ENCODE peak calls at places on chromosomes 11 and 22, in seven cellular contexts. One of them, this sample, is unnamed.

GRCh38 chr11:10844816-10845215 is 13.0 kb downstream of the ZBED5 start:
- DNase-seq in M059J: no peak
- DNase-seq in stimulated activated naive B cell treated with anti-CD40 and anti-IgM and Interleukin-4, amounts not matched to agents 10 μg/mL and 1 μg/mL and 100 μg/mL, for 72 hours: no peak
- DNase-seq in mucosa of gallbladder: no peak
- DNase-seq in activated gamma-delta T cell treated with Interleukin-2 at 50 U/mL for 16 hours: no peak
- DNase-seq in activated naive CD8-positive, alpha-beta T cell treated with anti-CD3 and anti-CD28 coated beads, Interleukin-2, amount 50 U/mL, for 24 hours: no peak
- DNase-seq in amygdala: no peak
- DNase-seq in this sample: no peak

GRCh38 chr11:111372538-111372937 is 6.5 kb downstream of the POU2AF1 start:
- DNase-seq in M059J: no peak
- DNase-seq in stimulated activated naive B cell treated with anti-CD40 and anti-IgM and Interleukin-4, amounts not matched to agents 10 μg/mL and 1 μg/mL and 100 μg/mL, for 72 hours: no peak
- DNase-seq in activated naive CD8-positive, alpha-beta T cell treated with anti-CD3 and anti-CD28 coated beads, Interleukin-2, amount 50 U/mL, for 24 hours: no peak
- DNase-seq in activated gamma-delta T cell treated with Interleukin-2 at 50 U/mL for 16 hours: no peak
- DNase-seq in mucosa of gallbladder: no peak
- DNase-seq in amygdala: no peak
- DNase-seq in this sample: no peak

GRCh38 chr11:72349616-72350218 is 84.6 kb downstream of the CLPB start:
- DNase-seq in stimulated activated naive B cell treated with anti-CD40 and anti-IgM and Interleukin-4, amounts not matched to agents 10 μg/mL and 1 μg/mL and 100 μg/mL, for 72 hours: no peak
- DNase-seq in mucosa of gallbladder: peak; percentile 10
- DNase-seq in amygdala: no peak
- DNase-seq in activated naive CD8-positive, alpha-beta T cell treated with anti-CD3 and anti-CD28 coated beads, Interleukin-2, amount 50 U/mL, for 24 hours: no peak
- DNase-seq in activated gamma-delta T cell treated with Interleukin-2 at 50 U/mL for 16 hours: no peak
- DNase-seq in M059J: no peak
- DNase-seq in this sample: no peak

GRCh38 chr11:12430912-12431311 is 53.5 kb downstream of the PARVA start:
- DNase-seq in mucosa of gallbladder: peak; percentile 64
- DNase-seq in activated naive CD8-positive, alpha-beta T cell treated with anti-CD3 and anti-CD28 coated beads, Interleukin-2, amount 50 U/mL, for 24 hours: no peak
- DNase-seq in amygdala: no peak
- DNase-seq in stimulated activated naive B cell treated with anti-CD40 and anti-IgM and Interleukin-4, amounts not matched to agents 10 μg/mL and 1 μg/mL and 100 μg/mL, for 72 hours: no peak
- DNase-seq in M059J: peak; percentile 86
- DNase-seq in activated gamma-delta T cell treated with Interleukin-2 at 50 U/mL for 16 hours: no peak
- DNase-seq in this sample: no peak

GRCh38 chr11:1827095-1827797 is 7.5 kb upstream of the SYT8 start:
- DNase-seq in stimulated activated naive B cell treated with anti-CD40 and anti-IgM and Interleukin-4, amounts not matched to agents 10 μg/mL and 1 μg/mL and 100 μg/mL, for 72 hours: no peak
- DNase-seq in activated gamma-delta T cell treated with Interleukin-2 at 50 U/mL for 16 hours: no peak
- DNase-seq in activated naive CD8-positive, alpha-beta T cell treated with anti-CD3 and anti-CD28 coated beads, Interleukin-2, amount 50 U/mL, for 24 hours: no peak
- DNase-seq in M059J: peak; percentile 96
- DNase-seq in mucosa of gallbladder: peak; percentile 86
- DNase-seq in amygdala: no peak
- DNase-seq in this sample: no peak

GRCh38 chr11:76605338-76606074 is 65.0 kb downstream of the LRRC32 start:
- DNase-seq in stimulated activated naive B cell treated with anti-CD40 and anti-IgM and Interleukin-4, amounts not matched to agents 10 μg/mL and 1 μg/mL and 100 μg/mL, for 72 hours: no peak
- DNase-seq in M059J: no peak
- DNase-seq in amygdala: no peak
- DNase-seq in mucosa of gallbladder: no peak
- DNase-seq in activated naive CD8-positive, alpha-beta T cell treated with anti-CD3 and anti-CD28 coated beads, Interleukin-2, amount 50 U/mL, for 24 hours: no peak
- DNase-seq in activated gamma-delta T cell treated with Interleukin-2 at 50 U/mL for 16 hours: no peak
- DNase-seq in this sample: no peak

GRCh38 chr11:63840356-63841060 is 1.6 kb downstream of the MARK2 start:
- DNase-seq in amygdala: no peak
- DNase-seq in stimulated activated naive B cell treated with anti-CD40 and anti-IgM and Interleukin-4, amounts not matched to agents 10 μg/mL and 1 μg/mL and 100 μg/mL, for 72 hours: no peak
- DNase-seq in activated naive CD8-positive, alpha-beta T cell treated with anti-CD3 and anti-CD28 coated beads, Interleukin-2, amount 50 U/mL, for 24 hours: no peak
- DNase-seq in M059J: no peak
- DNase-seq in mucosa of gallbladder: no peak
- DNase-seq in activated gamma-delta T cell treated with Interleukin-2 at 50 U/mL for 16 hours: no peak
- DNase-seq in this sample: no peak

GRCh38 chr11:46769636-46770221 is 50.7 kb downstream of the F2 start:
- DNase-seq in amygdala: no peak
- DNase-seq in M059J: no peak
- DNase-seq in mucosa of gallbladder: no peak
- DNase-seq in stimulated activated naive B cell treated with anti-CD40 and anti-IgM and Interleukin-4, amounts not matched to agents 10 μg/mL and 1 μg/mL and 100 μg/mL, for 72 hours: no peak
- DNase-seq in activated gamma-delta T cell treated with Interleukin-2 at 50 U/mL for 16 hours: no peak
- DNase-seq in activated naive CD8-positive, alpha-beta T cell treated with anti-CD3 and anti-CD28 coated beads, Interleukin-2, amount 50 U/mL, for 24 hours: no peak
- DNase-seq in this sample: no peak

GRCh38 chr11:55263081-55263480 is 1.1 kb downstream of the TRIM48 start:
- DNase-seq in stimulated activated naive B cell treated with anti-CD40 and anti-IgM and Interleukin-4, amounts not matched to agents 10 μg/mL and 1 μg/mL and 100 μg/mL, for 72 hours: no peak
- DNase-seq in activated naive CD8-positive, alpha-beta T cell treated with anti-CD3 and anti-CD28 coated beads, Interleukin-2, amount 50 U/mL, for 24 hours: no peak
- DNase-seq in M059J: no peak
- DNase-seq in amygdala: no peak
- DNase-seq in mucosa of gallbladder: no peak
- DNase-seq in activated gamma-delta T cell treated with Interleukin-2 at 50 U/mL for 16 hours: no peak
- DNase-seq in this sample: no peak

GRCh38 chr22:43269325-43270040 is 73.7 kb downstream of the SCUBE1 start:
- DNase-seq in activated gamma-delta T cell treated with Interleukin-2 at 50 U/mL for 16 hours: no peak
- DNase-seq in activated naive CD8-positive, alpha-beta T cell treated with anti-CD3 and anti-CD28 coated beads, Interleukin-2, amount 50 U/mL, for 24 hours: no peak
- DNase-seq in mucosa of gallbladder: no peak
- DNase-seq in amygdala: no peak
- DNase-seq in stimulated activated naive B cell treated with anti-CD40 and anti-IgM and Interleukin-4, amounts not matched to agents 10 μg/mL and 1 μg/mL and 100 μg/mL, for 72 hours: no peak
- DNase-seq in M059J: no peak
- DNase-seq in this sample: no peak

GRCh38 chr11:12963789-12964536 is 45.2 kb upstream of the RASSF10 start:
- DNase-seq in mucosa of gallbladder: peak; percentile 70
- DNase-seq in amygdala: peak; percentile 34
- DNase-seq in activated gamma-delta T cell treated with Interleukin-2 at 50 U/mL for 16 hours: peak; percentile 51
- DNase-seq in M059J: peak; percentile 65
- DNase-seq in activated naive CD8-positive, alpha-beta T cell treated with anti-CD3 and anti-CD28 coated beads, Interleukin-2, amount 50 U/mL, for 24 hours: peak; percentile 63
- DNase-seq in stimulated activated naive B cell treated with anti-CD40 and anti-IgM and Interleukin-4, amounts not matched to agents 10 μg/mL and 1 μg/mL and 100 μg/mL, for 72 hours: peak; percentile 40
- DNase-seq in this sample: peak; percentile 68

GRCh38 chr11:115256326-115257197 is 247.7 kb downstream of the CADM1 start:
- DNase-seq in M059J: no peak
- DNase-seq in activated naive CD8-positive, alpha-beta T cell treated with anti-CD3 and anti-CD28 coated beads, Interleukin-2, amount 50 U/mL, for 24 hours: no peak
- DNase-seq in amygdala: no peak
- DNase-seq in mucosa of gallbladder: no peak
- DNase-seq in activated gamma-delta T cell treated with Interleukin-2 at 50 U/mL for 16 hours: peak; percentile 11
- DNase-seq in stimulated activated naive B cell treated with anti-CD40 and anti-IgM and Interleukin-4, amounts not matched to agents 10 μg/mL and 1 μg/mL and 100 μg/mL, for 72 hours: no peak
- DNase-seq in this sample: no peak

GRCh38 chr22:36953239-36954080 is 40.0 kb downstream of the CSF2RB start:
- DNase-seq in mucosa of gallbladder: no peak
- DNase-seq in activated gamma-delta T cell treated with Interleukin-2 at 50 U/mL for 16 hours: no peak
- DNase-seq in M059J: no peak
- DNase-seq in activated naive CD8-positive, alpha-beta T cell treated with anti-CD3 and anti-CD28 coated beads, Interleukin-2, amount 50 U/mL, for 24 hours: no peak
- DNase-seq in stimulated activated naive B cell treated with anti-CD40 and anti-IgM and Interleukin-4, amounts not matched to agents 10 μg/mL and 1 μg/mL and 100 μg/mL, for 72 hours: no peak
- DNase-seq in amygdala: no peak
- DNase-seq in this sample: no peak

GRCh38 chr11:35148163-35148562 is 9.2 kb downstream of the CD44 start:
- DNase-seq in activated gamma-delta T cell treated with Interleukin-2 at 50 U/mL for 16 hours: no peak
- DNase-seq in activated naive CD8-positive, alpha-beta T cell treated with anti-CD3 and anti-CD28 coated beads, Interleukin-2, amount 50 U/mL, for 24 hours: peak; percentile 52
- DNase-seq in mucosa of gallbladder: no peak
- DNase-seq in amygdala: no peak
- DNase-seq in stimulated activated naive B cell treated with anti-CD40 and anti-IgM and Interleukin-4, amounts not matched to agents 10 μg/mL and 1 μg/mL and 100 μg/mL, for 72 hours: no peak
- DNase-seq in M059J: peak; percentile 11
- DNase-seq in this sample: no peak

GRCh38 chr11:12157241-12157661 is 46.9 kb downstream of the MICAL2 start:
- DNase-seq in M059J: peak; percentile 93
- DNase-seq in activated gamma-delta T cell treated with Interleukin-2 at 50 U/mL for 16 hours: no peak
- DNase-seq in activated naive CD8-positive, alpha-beta T cell treated with anti-CD3 and anti-CD28 coated beads, Interleukin-2, amount 50 U/mL, for 24 hours: no peak
- DNase-seq in mucosa of gallbladder: no peak
- DNase-seq in stimulated activated naive B cell treated with anti-CD40 and anti-IgM and Interleukin-4, amounts not matched to agents 10 μg/mL and 1 μg/mL and 100 μg/mL, for 72 hours: no peak
- DNase-seq in amygdala: no peak
- DNase-seq in this sample: no peak

GRCh38 chr22:36470162-36470993 is 11.1 kb downstream of the TXN2 start:
- DNase-seq in activated naive CD8-positive, alpha-beta T cell treated with anti-CD3 and anti-CD28 coated beads, Interleukin-2, amount 50 U/mL, for 24 hours: peak; percentile 79
- DNase-seq in stimulated activated naive B cell treated with anti-CD40 and anti-IgM and Interleukin-4, amounts not matched to agents 10 μg/mL and 1 μg/mL and 100 μg/mL, for 72 hours: peak; percentile 67
- DNase-seq in amygdala: peak; percentile 58
- DNase-seq in activated gamma-delta T cell treated with Interleukin-2 at 50 U/mL for 16 hours: peak; percentile 82
- DNase-seq in M059J: peak; percentile 83
- DNase-seq in mucosa of gallbladder: peak; percentile 89
- DNase-seq in this sample: peak; percentile 38

GRCh38 chr22:50507991-50508884 is at the start of gene NCAPH2:
- DNase-seq in stimulated activated naive B cell treated with anti-CD40 and anti-IgM and Interleukin-4, amounts not matched to agents 10 μg/mL and 1 μg/mL and 100 μg/mL, for 72 hours: peak; percentile 96
- DNase-seq in M059J: peak; percentile 89
- DNase-seq in activated naive CD8-positive, alpha-beta T cell treated with anti-CD3 and anti-CD28 coated beads, Interleukin-2, amount 50 U/mL, for 24 hours: peak; percentile 99
- DNase-seq in amygdala: peak; percentile 97
- DNase-seq in activated gamma-delta T cell treated with Interleukin-2 at 50 U/mL for 16 hours: peak; percentile 97
- DNase-seq in mucosa of gallbladder: peak; percentile 97
- DNase-seq in this sample: peak; percentile 74

GRCh38 chr11:96017872-96018271 is 94.0 kb upstream of the MTMR2 start:
- DNase-seq in activated naive CD8-positive, alpha-beta T cell treated with anti-CD3 and anti-CD28 coated beads, Interleukin-2, amount 50 U/mL, for 24 hours: no peak
- DNase-seq in stimulated activated naive B cell treated with anti-CD40 and anti-IgM and Interleukin-4, amounts not matched to agents 10 μg/mL and 1 μg/mL and 100 μg/mL, for 72 hours: no peak
- DNase-seq in amygdala: no peak
- DNase-seq in activated gamma-delta T cell treated with Interleukin-2 at 50 U/mL for 16 hours: no peak
- DNase-seq in M059J: no peak
- DNase-seq in mucosa of gallbladder: no peak
- DNase-seq in this sample: no peak

GRCh38 chr11:8615633-8616032 is 21.6 kb upstream of the STK33 start:
- DNase-seq in stimulated activated naive B cell treated with anti-CD40 and anti-IgM and Interleukin-4, amounts not matched to agents 10 μg/mL and 1 μg/mL and 100 μg/mL, for 72 hours: no peak
- DNase-seq in activated gamma-delta T cell treated with Interleukin-2 at 50 U/mL for 16 hours: no peak
- DNase-seq in amygdala: no peak
- DNase-seq in activated naive CD8-positive, alpha-beta T cell treated with anti-CD3 and anti-CD28 coated beads, Interleukin-2, amount 50 U/mL, for 24 hours: no peak
- DNase-seq in mucosa of gallbladder: no peak
- DNase-seq in M059J: no peak
- DNase-seq in this sample: no peak

GRCh38 chr22:32079110-32080089 is 36.3 kb downstream of the SLC5A1 start:
- DNase-seq in mucosa of gallbladder: peak; percentile 65
- DNase-seq in M059J: peak; percentile 79
- DNase-seq in activated gamma-delta T cell treated with Interleukin-2 at 50 U/mL for 16 hours: no peak
- DNase-seq in activated naive CD8-positive, alpha-beta T cell treated with anti-CD3 and anti-CD28 coated beads, Interleukin-2, amount 50 U/mL, for 24 hours: no peak
- DNase-seq in stimulated activated naive B cell treated with anti-CD40 and anti-IgM and Interleukin-4, amounts not matched to agents 10 μg/mL and 1 μg/mL and 100 μg/mL, for 72 hours: no peak
- DNase-seq in amygdala: no peak
- DNase-seq in this sample: no peak

GRCh38 chr11:32420937-32421532 is 14.3 kb downstream of the WT1 start:
- DNase-seq in stimulated activated naive B cell treated with anti-CD40 and anti-IgM and Interleukin-4, amounts not matched to agents 10 μg/mL and 1 μg/mL and 100 μg/mL, for 72 hours: no peak
- DNase-seq in activated naive CD8-positive, alpha-beta T cell treated with anti-CD3 and anti-CD28 coated beads, Interleukin-2, amount 50 U/mL, for 24 hours: peak; percentile 23
- DNase-seq in amygdala: no peak
- DNase-seq in activated gamma-delta T cell treated with Interleukin-2 at 50 U/mL for 16 hours: no peak
- DNase-seq in M059J: peak; percentile 93
- DNase-seq in mucosa of gallbladder: no peak
- DNase-seq in this sample: no peak

GRCh38 chr11:134679592-134679991 is 267.6 kb upstream of the B3GAT1 start:
- DNase-seq in amygdala: no peak
- DNase-seq in M059J: no peak
- DNase-seq in activated naive CD8-positive, alpha-beta T cell treated with anti-CD3 and anti-CD28 coated beads, Interleukin-2, amount 50 U/mL, for 24 hours: no peak
- DNase-seq in stimulated activated naive B cell treated with anti-CD40 and anti-IgM and Interleukin-4, amounts not matched to agents 10 μg/mL and 1 μg/mL and 100 μg/mL, for 72 hours: no peak
- DNase-seq in mucosa of gallbladder: no peak
- DNase-seq in activated gamma-delta T cell treated with Interleukin-2 at 50 U/mL for 16 hours: no peak
- DNase-seq in this sample: no peak

GRCh38 chr11:61752117-61752924 is at the start of gene MYRF:
- DNase-seq in activated gamma-delta T cell treated with Interleukin-2 at 50 U/mL for 16 hours: peak; percentile 56
- DNase-seq in M059J: peak; percentile 26
- DNase-seq in amygdala: peak; percentile 37
- DNase-seq in stimulated activated naive B cell treated with anti-CD40 and anti-IgM and Interleukin-4, amounts not matched to agents 10 μg/mL and 1 μg/mL and 100 μg/mL, for 72 hours: no peak
- DNase-seq in activated naive CD8-positive, alpha-beta T cell treated with anti-CD3 and anti-CD28 coated beads, Interleukin-2, amount 50 U/mL, for 24 hours: peak; percentile 75
- DNase-seq in mucosa of gallbladder: peak; percentile 52
- DNase-seq in this sample: no peak

GRCh38 chr22:37633693-37634504 is 5.6 kb upstream of the SH3BP1 start:
- DNase-seq in mucosa of gallbladder: peak; percentile 78
- DNase-seq in amygdala: peak; percentile 63
- DNase-seq in stimulated activated naive B cell treated with anti-CD40 and anti-IgM and Interleukin-4, amounts not matched to agents 10 μg/mL and 1 μg/mL and 100 μg/mL, for 72 hours: peak; percentile 87
- DNase-seq in M059J: peak; percentile 81
- DNase-seq in activated naive CD8-positive, alpha-beta T cell treated with anti-CD3 and anti-CD28 coated beads, Interleukin-2, amount 50 U/mL, for 24 hours: peak; percentile 83
- DNase-seq in activated gamma-delta T cell treated with Interleukin-2 at 50 U/mL for 16 hours: peak; percentile 62
- DNase-seq in this sample: no peak

GRCh38 chr11:64611961-64612646 is 21.1 kb downstream of the SLC22A12 start:
- DNase-seq in activated gamma-delta T cell treated with Interleukin-2 at 50 U/mL for 16 hours: no peak
- DNase-seq in mucosa of gallbladder: no peak
- DNase-seq in M059J: peak; percentile 52
- DNase-seq in stimulated activated naive B cell treated with anti-CD40 and anti-IgM and Interleukin-4, amounts not matched to agents 10 μg/mL and 1 μg/mL and 100 μg/mL, for 72 hours: no peak
- DNase-seq in activated naive CD8-positive, alpha-beta T cell treated with anti-CD3 and anti-CD28 coated beads, Interleukin-2, amount 50 U/mL, for 24 hours: no peak
- DNase-seq in amygdala: no peak
- DNase-seq in this sample: no peak

GRCh38 chr11:134558258-134558835 is 146.3 kb upstream of the B3GAT1 start:
- DNase-seq in activated gamma-delta T cell treated with Interleukin-2 at 50 U/mL for 16 hours: no peak
- DNase-seq in M059J: no peak
- DNase-seq in mucosa of gallbladder: no peak
- DNase-seq in stimulated activated naive B cell treated with anti-CD40 and anti-IgM and Interleukin-4, amounts not matched to agents 10 μg/mL and 1 μg/mL and 100 μg/mL, for 72 hours: no peak
- DNase-seq in activated naive CD8-positive, alpha-beta T cell treated with anti-CD3 and anti-CD28 coated beads, Interleukin-2, amount 50 U/mL, for 24 hours: no peak
- DNase-seq in amygdala: no peak
- DNase-seq in this sample: no peak

GRCh38 chr22:35685731-35686130 is 31.9 kb upstream of the APOL5 start:
- DNase-seq in amygdala: no peak
- DNase-seq in activated naive CD8-positive, alpha-beta T cell treated with anti-CD3 and anti-CD28 coated beads, Interleukin-2, amount 50 U/mL, for 24 hours: no peak
- DNase-seq in activated gamma-delta T cell treated with Interleukin-2 at 50 U/mL for 16 hours: no peak
- DNase-seq in M059J: no peak
- DNase-seq in stimulated activated naive B cell treated with anti-CD40 and anti-IgM and Interleukin-4, amounts not matched to agents 10 μg/mL and 1 μg/mL and 100 μg/mL, for 72 hours: no peak
- DNase-seq in mucosa of gallbladder: no peak
- DNase-seq in this sample: no peak

GRCh38 chr11:79054636-79055035 is 386.2 kb downstream of the TENM4 start:
- DNase-seq in activated naive CD8-positive, alpha-beta T cell treated with anti-CD3 and anti-CD28 coated beads, Interleukin-2, amount 50 U/mL, for 24 hours: no peak
- DNase-seq in stimulated activated naive B cell treated with anti-CD40 and anti-IgM and Interleukin-4, amounts not matched to agents 10 μg/mL and 1 μg/mL and 100 μg/mL, for 72 hours: no peak
- DNase-seq in amygdala: no peak
- DNase-seq in mucosa of gallbladder: no peak
- DNase-seq in M059J: peak; percentile 83
- DNase-seq in activated gamma-delta T cell treated with Interleukin-2 at 50 U/mL for 16 hours: no peak
- DNase-seq in this sample: no peak

GRCh38 chr11:17388609-17389204 is at the start of gene KCNJ11:
- DNase-seq in activated naive CD8-positive, alpha-beta T cell treated with anti-CD3 and anti-CD28 coated beads, Interleukin-2, amount 50 U/mL, for 24 hours: no peak
- DNase-seq in M059J: no peak
- DNase-seq in amygdala: no peak
- DNase-seq in activated gamma-delta T cell treated with Interleukin-2 at 50 U/mL for 16 hours: peak; percentile 12
- DNase-seq in mucosa of gallbladder: no peak
- DNase-seq in stimulated activated naive B cell treated with anti-CD40 and anti-IgM and Interleukin-4, amounts not matched to agents 10 μg/mL and 1 μg/mL and 100 μg/mL, for 72 hours: no peak
- DNase-seq in this sample: no peak

GRCh38 chr11:84564180-84564866 is 1062.8 kb downstream of the DLG2 start:
- DNase-seq in mucosa of gallbladder: peak; percentile 29
- DNase-seq in stimulated activated naive B cell treated with anti-CD40 and anti-IgM and Interleukin-4, amounts not matched to agents 10 μg/mL and 1 μg/mL and 100 μg/mL, for 72 hours: peak; percentile 5
- DNase-seq in M059J: peak; percentile 24
- DNase-seq in amygdala: no peak
- DNase-seq in activated naive CD8-positive, alpha-beta T cell treated with anti-CD3 and anti-CD28 coated beads, Interleukin-2, amount 50 U/mL, for 24 hours: peak; percentile 28
- DNase-seq in activated gamma-delta T cell treated with Interleukin-2 at 50 U/mL for 16 hours: no peak
- DNase-seq in this sample: no peak

GRCh38 chr22:20268350-20269012 is 363 bp upstream of the RTN4R start:
- DNase-seq in M059J: peak; percentile 29
- DNase-seq in activated naive CD8-positive, alpha-beta T cell treated with anti-CD3 and anti-CD28 coated beads, Interleukin-2, amount 50 U/mL, for 24 hours: peak; percentile 73
- DNase-seq in stimulated activated naive B cell treated with anti-CD40 and anti-IgM and Interleukin-4, amounts not matched to agents 10 μg/mL and 1 μg/mL and 100 μg/mL, for 72 hours: peak; percentile 31
- DNase-seq in amygdala: peak; percentile 21
- DNase-seq in activated gamma-delta T cell treated with Interleukin-2 at 50 U/mL for 16 hours: peak; percentile 48
- DNase-seq in mucosa of gallbladder: peak; percentile 45
- DNase-seq in this sample: no peak

GRCh38 chr11:66047541-66048365 is 1.2 kb downstream of the GAL3ST3 start:
- DNase-seq in stimulated activated naive B cell treated with anti-CD40 and anti-IgM and Interleukin-4, amounts not matched to agents 10 μg/mL and 1 μg/mL and 100 μg/mL, for 72 hours: no peak
- DNase-seq in activated gamma-delta T cell treated with Interleukin-2 at 50 U/mL for 16 hours: no peak
- DNase-seq in activated naive CD8-positive, alpha-beta T cell treated with anti-CD3 and anti-CD28 coated beads, Interleukin-2, amount 50 U/mL, for 24 hours: no peak
- DNase-seq in M059J: peak; percentile 50
- DNase-seq in mucosa of gallbladder: no peak
- DNase-seq in amygdala: no peak
- DNase-seq in this sample: no peak

GRCh38 chr11:66020618-66021357 is 5.5 kb downstream of the CATSPER1 start:
- DNase-seq in mucosa of gallbladder: peak; percentile 25
- DNase-seq in activated naive CD8-positive, alpha-beta T cell treated with anti-CD3 and anti-CD28 coated beads, Interleukin-2, amount 50 U/mL, for 24 hours: peak; percentile 29
- DNase-seq in M059J: peak; percentile 91
- DNase-seq in stimulated activated naive B cell treated with anti-CD40 and anti-IgM and Interleukin-4, amounts not matched to agents 10 μg/mL and 1 μg/mL and 100 μg/mL, for 72 hours: no peak
- DNase-seq in amygdala: no peak
- DNase-seq in activated gamma-delta T cell treated with Interleukin-2 at 50 U/mL for 16 hours: no peak
- DNase-seq in this sample: no peak

GRCh38 chr11:86440305-86440716 is 65.6 kb downstream of the CCDC81 start:
- DNase-seq in activated gamma-delta T cell treated with Interleukin-2 at 50 U/mL for 16 hours: no peak
- DNase-seq in M059J: no peak
- DNase-seq in amygdala: no peak
- DNase-seq in stimulated activated naive B cell treated with anti-CD40 and anti-IgM and Interleukin-4, amounts not matched to agents 10 μg/mL and 1 μg/mL and 100 μg/mL, for 72 hours: no peak
- DNase-seq in mucosa of gallbladder: no peak
- DNase-seq in activated naive CD8-positive, alpha-beta T cell treated with anti-CD3 and anti-CD28 coated beads, Interleukin-2, amount 50 U/mL, for 24 hours: no peak
- DNase-seq in this sample: no peak